ENCODE peak calls at places on chromosome 5, in five cellular contexts. K is effector memory CD4-positive, alpha-beta T cell; F is H9; I is SK-N-SH; H is heart left ventricle. B is an unnamed sample.

GRCh38 chr5:50440651-50441478 is at the start of gene EMB:
- DNase-seq in F (peak; percentile 92), K (peak; percentile 71), H (peak; percentile 41), I (peak; percentile 77), B (peak; percentile 95)

GRCh38 chr5:71737931-71738539 is 19.0 kb downstream of the CARTPT start:
- DNase-seq in K (no peak), H (no peak), F (no peak), I (no peak), B (no peak)

GRCh38 chr5:5182508-5183191 is 42.5 kb downstream of the ADAMTS16 start:
- DNase-seq in I (no peak), H (no peak), F (no peak), K (no peak), B (no peak)

GRCh38 chr5:143418140-143418866 is 14.8 kb upstream of the NR3C1 start:
- DNase-seq in K (no peak), I (no peak), H (no peak), F (no peak), B (no peak)

GRCh38 chr5:139138790-139139189 is 59.4 kb downstream of the SIL1 start:
- DNase-seq in K (no peak), H (peak; percentile 37), I (no peak), F (peak; percentile 40), B (peak; percentile 63)

GRCh38 chr5:132388244-132389050 is 18.9 kb downstream of the SLC22A5 start:
- DNase-seq in H (peak; percentile 55), F (no peak), K (no peak), I (no peak), B (peak; percentile 36)

GRCh38 chr5:173567548-173567947 is 48.9 kb downstream of the BOD1 start:
- DNase-seq in F (no peak), H (no peak), I (no peak), K (no peak), B (peak; percentile 1)

GRCh38 chr5:115243412-115243811 is 19.3 kb downstream of the PGGT1B start:
- DNase-seq in I (no peak), H (no peak), K (no peak), F (no peak), B (no peak)

GRCh38 chr5:32445831-32446614 is 1.5 kb upstream of the ZFR start:
- DNase-seq in H (no peak), K (no peak), F (no peak), I (no peak), B (no peak)

GRCh38 chr5:100841358-100842076 is 61.6 kb downstream of the ST8SIA4 start:
- DNase-seq in F (no peak), H (no peak), I (no peak), K (no peak), B (no peak)

GRCh38 chr5:180207593-180207992 is 1.4 kb downstream of the RASGEF1C start:
- DNase-seq in H (no peak), K (no peak), F (peak; percentile 65), I (no peak), B (peak; percentile 71)

GRCh38 chr5:125327676-125328075 is 581.2 kb upstream of the ZNF608 start:
- DNase-seq in H (no peak), F (no peak), K (no peak), I (no peak), B (no peak)

GRCh38 chr5:548256-548655 is 24.0 kb upstream of the SLC9A3 start:
- DNase-seq in I (no peak), F (no peak), K (no peak), H (no peak), B (no peak)

GRCh38 chr5:65034029-65034781 is 265.5 kb downstream of the CWC27 start:
- DNase-seq in I (no peak), K (no peak), H (no peak), F (no peak), B (peak; percentile 49)

GRCh38 chr5:96197359-96197758 is 235.7 kb downstream of the PCSK1 start:
- DNase-seq in H (no peak), I (no peak), F (no peak), K (no peak), B (no peak)

GRCh38 chr5:96201503-96201902 is 231.5 kb downstream of the PCSK1 start:
- DNase-seq in F (no peak), I (no peak), H (no peak), K (no peak), B (no peak)

GRCh38 chr5:96200611-96201010 is 232.4 kb downstream of the PCSK1 start:
- DNase-seq in I (no peak), K (no peak), H (no peak), F (no peak), B (no peak)

GRCh38 chr5:96198673-96199072 is 234.4 kb downstream of the PCSK1 start:
- DNase-seq in F (no peak), H (no peak), I (no peak), K (no peak), B (no peak)

GRCh38 chr5:96199713-96200183 is 233.3 kb downstream of the PCSK1 start:
- DNase-seq in F (no peak), K (no peak), I (no peak), H (no peak), B (no peak)
- H3K27ac ChIP-seq in F (no peak overlapping the region), K (no peak overlapping the region), I (no peak overlapping the region), H (no peak overlapping the region), B (no peak overlapping the region)

GRCh38 chr5:136011427-136012001 is 17.3 kb upstream of the TGFBI start:
- DNase-seq in I (no peak), F (no peak), K (no peak), H (no peak), B (no peak)
- H3K27ac ChIP-seq in I (peak overlapping the region; percentile 91), F (no peak overlapping the region), K (no peak overlapping the region), H (no peak overlapping the region), B (no peak overlapping the region)

GRCh38 chr5:159787837-159788236 is 128.4 kb upstream of the ADRA1B start:
- DNase-seq in K (no peak), H (no peak), I (no peak), F (no peak), B (no peak)
- H3K27ac ChIP-seq in K (no peak overlapping the region), H (no peak overlapping the region), I (no peak overlapping the region), F (no peak overlapping the region), B (no peak overlapping the region)

GRCh38 chr5:15835514-15835913 is 335.5 kb downstream of the FBXL7 start:
- DNase-seq in I (no peak), F (no peak), H (no peak), K (no peak), B (no peak)
- H3K27ac ChIP-seq in I (peak overlapping the region; percentile 60), F (no peak overlapping the region), H (no peak overlapping the region), K (no peak overlapping the region), B (no peak overlapping the region)

GRCh38 chr5:153546566-153546965 is 56.1 kb downstream of the GRIA1 start:
- DNase-seq in F (no peak), I (no peak), K (no peak), H (no peak), B (no peak)

GRCh38 chr5:153552886-153553285 is 62.4 kb downstream of the GRIA1 start:
- DNase-seq in F (no peak), I (no peak), K (no peak), H (no peak), B (no peak)

GRCh38 chr5:153555420-153556114 is 65.1 kb downstream of the GRIA1 start:
- DNase-seq in K (no peak), H (no peak), I (no peak), F (no peak), B (no peak)

DNA sequence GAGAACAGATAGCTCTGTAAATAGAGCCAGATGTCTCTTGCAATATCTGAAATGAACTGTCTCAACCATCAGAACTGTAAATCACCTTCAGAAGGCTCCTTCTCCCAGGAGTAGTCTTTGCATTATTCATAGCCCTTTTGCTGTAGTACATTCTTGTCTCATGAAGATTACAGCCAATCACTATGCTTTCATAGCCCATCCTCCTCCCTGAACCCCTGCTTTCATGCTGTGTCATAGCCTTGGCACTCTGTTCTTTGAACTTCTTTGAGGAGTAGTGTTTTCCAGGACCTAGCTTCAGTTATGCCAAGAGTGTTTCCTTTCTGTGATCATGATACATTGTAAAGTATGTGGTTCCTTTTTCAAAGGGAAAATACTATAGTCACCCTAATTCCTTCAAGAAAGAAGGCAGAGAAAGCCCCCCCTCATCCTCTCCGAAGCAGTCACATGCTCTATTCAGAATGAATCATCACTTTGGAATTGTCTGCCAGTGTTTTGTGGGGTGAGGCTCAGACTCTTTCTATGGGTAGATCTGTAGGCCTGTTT is 61.1 kb downstream of the GRIA1 start:
- DNase-seq in F (peak; percentile 31), I (peak; percentile 5), H (no peak), K (no peak), B (peak; percentile 62)
- H3K27ac ChIP-seq in F (peak overlapping the region; percentile 18), I (peak overlapping the region; percentile 90), H (no peak overlapping the region), K (no peak overlapping the region), B (peak overlapping the region; percentile 95)

B was measured in endodermal cell.